ENCODE peak calls at places on chromosome 9, in six cellular contexts. W is choroid plexus epithelial cell, S is GM13976, U is coronary artery, I is upper lobe of left lung, G is AG10803. P is an unnamed sample.

GRCh38 chr9:114223564-114224246 is 68.4 kb downstream of the COL27A1 start:
- DNase-seq in I (no peak), U (no peak), W (peak; percentile 27), S (no peak), G (peak; percentile 58), P (no peak)

GRCh38 chr9:12843735-12844134 is 68.9 kb downstream of the LURAP1L start:
- DNase-seq in I (no peak), U (no peak), S (no peak), G (no peak), W (no peak), P (no peak)

GRCh38 chr9:121201045-121201737 is 478 bp downstream of the RAB14 start:
- DNase-seq in U (peak; percentile 76), W (no peak), S (peak; percentile 56), I (peak; percentile 45), G (no peak), P (peak; percentile 57)

GRCh38 chr9:88783613-88784230 is 207.5 kb upstream of the S1PR3 start:
- DNase-seq in I (no peak), W (no peak), U (no peak), S (no peak), G (no peak), P (no peak)

GRCh38 chr9:128108784-128109709 is 18.5 kb downstream of the PTGES2 start:
- DNase-seq in S (no peak), U (no peak), W (no peak), G (no peak), I (no peak), P (no peak)

GRCh38 chr9:21679432-21679831 is 123.0 kb upstream of the MTAP start:
- DNase-seq in U (no peak), S (no peak), W (no peak), G (peak; percentile 54), I (no peak), P (no peak)

GRCh38 chr9:22053178-22053577 is 44.1 kb upstream of the CDKN2B start:
- DNase-seq in U (no peak), S (no peak), G (no peak), W (peak; percentile 60), I (no peak), P (no peak)

GRCh38 chr9:97997330-97998276 is 14.5 kb downstream of the ANP32B start:
- DNase-seq in W (peak; percentile 20), S (no peak), U (no peak), I (no peak), G (peak; percentile 11), P (no peak)

GRCh38 chr9:1994180-1994579 is 21.0 kb upstream of the SMARCA2 start:
- DNase-seq in S (no peak), W (peak; percentile 8), G (peak; percentile 10), I (no peak), U (no peak), P (no peak)

GRCh38 chr9:33222031-33222430 is 17.9 kb upstream of the SPINK4 start:
- DNase-seq in G (no peak), U (no peak), I (no peak), W (no peak), S (no peak), P (no peak)

GRCh38 chr9:71769175-71770165 is 1.2 kb upstream of the CEMIP2 start:
- DNase-seq in S (peak; percentile 40), G (peak; percentile 52), U (peak; percentile 89), I (peak; percentile 95), W (no peak), P (peak; percentile 65)
- TF ChIP-seq CTCF in S (no peak), G (no peak), U (peak; percentile 43), I (no peak), W (peak; percentile 13), P (no peak)

GRCh38 chr9:8869812-8870211 is 1070.2 kb upstream of the DMAC1 start:
- DNase-seq in I (no peak), W (no peak), G (no peak), U (no peak), S (no peak), P (no peak)
- TF ChIP-seq CTCF in I (no peak), W (no peak), G (no peak), U (no peak), S (no peak), P (no peak)

DNA sequence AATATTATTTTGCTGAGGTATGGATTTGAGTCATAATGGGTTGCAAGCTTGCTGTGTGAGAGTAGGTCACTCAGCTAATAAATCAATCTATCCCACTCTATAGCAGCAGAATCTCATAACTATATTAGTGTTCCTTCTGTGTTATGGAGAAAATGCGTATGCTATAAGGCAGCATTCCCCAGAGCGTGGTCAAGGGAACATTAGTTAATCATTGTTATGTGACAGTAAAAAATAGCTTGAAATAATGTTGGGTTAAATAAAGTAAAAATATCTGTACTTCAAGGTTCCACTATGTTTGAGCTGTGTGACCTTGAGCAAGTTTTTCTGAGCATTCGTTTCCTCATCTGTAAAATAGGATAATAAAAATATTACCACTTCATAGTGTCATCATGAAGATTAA is 7.8 kb downstream of the TRIM32 start:
- DNase-seq in U (no peak), G (no peak), W (no peak), S (no peak), I (no peak), P (no peak)
- TF ChIP-seq CTCF in U (no peak), G (no peak), W (no peak), S (no peak), I (no peak), P (no peak)

GRCh38 chr9:68577778-68578591 is 37.3 kb upstream of the TMEM252 start:
- DNase-seq in G (no peak), I (no peak), W (no peak), S (peak; percentile 39), U (no peak), P (no peak)

GRCh38 chr9:68575821-68576220 is 35.1 kb upstream of the TMEM252 start:
- DNase-seq in I (no peak), S (no peak), G (no peak), W (no peak), U (no peak), P (no peak)

DNA sequence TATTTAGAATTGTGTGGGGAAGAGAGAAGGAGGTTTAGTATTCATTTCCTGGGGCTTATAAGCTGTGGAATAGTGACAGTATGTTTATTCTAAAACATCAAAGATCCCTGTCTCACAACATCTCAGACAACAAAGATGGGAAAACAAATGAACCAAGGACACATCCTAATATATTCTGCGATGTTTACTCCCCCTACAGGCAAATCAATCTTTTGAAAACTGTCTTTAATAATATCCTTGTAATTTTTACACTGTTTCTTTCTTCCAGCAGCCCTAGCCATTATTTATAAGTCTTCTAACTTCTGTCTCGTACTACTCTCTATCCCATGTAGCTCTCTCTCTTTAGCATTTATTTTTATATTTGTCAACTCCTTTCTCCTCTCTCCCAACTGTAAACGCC is 33.5 kb upstream of the TMEM252 start:
- DNase-seq in S (no peak), W (peak; percentile 36), I (no peak), U (no peak), G (no peak), P (no peak)
- TF ChIP-seq CTCF in S (no peak), W (peak; percentile 49), I (no peak), U (no peak), G (peak; percentile 25), P (no peak)

DNA sequence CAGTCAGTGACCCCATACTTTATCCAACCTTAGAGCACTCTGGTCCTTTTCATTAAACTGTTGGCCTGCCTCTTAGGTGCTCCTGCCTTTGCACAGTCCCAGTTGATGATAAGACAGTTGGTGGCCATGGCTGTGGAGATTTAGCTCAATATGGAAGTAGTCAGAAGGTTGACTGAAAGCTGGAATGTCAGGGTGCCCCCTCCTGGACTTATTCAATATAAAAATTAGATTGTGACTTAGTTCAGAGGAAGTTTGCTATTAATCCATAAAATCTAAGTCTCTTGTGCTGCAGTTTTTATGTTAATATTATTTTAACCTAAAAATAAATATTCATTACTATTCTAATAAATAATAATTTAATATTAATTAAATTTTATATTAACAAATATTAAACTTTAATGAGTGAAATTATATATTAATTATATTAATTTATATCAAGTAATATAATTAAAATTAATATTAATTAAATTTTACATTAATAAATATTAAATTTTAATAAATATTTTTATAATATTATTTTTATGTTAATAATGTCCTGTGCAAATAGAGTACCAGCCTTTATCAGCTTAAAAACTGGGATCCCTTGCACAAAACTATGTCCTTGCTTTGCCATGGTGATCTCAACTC is 77.7 kb upstream of the ADAMTSL1 start:
- DNase-seq in G (no peak), U (no peak), W (peak; percentile 61), S (peak; percentile 11), I (no peak), P (no peak)
- TF ChIP-seq CTCF in G (peak; percentile 35), U (no peak), W (peak; percentile 48), S (no peak), I (no peak), P (no peak)